ENCODE peak calls at places on chromosome 14, in four cellular contexts. V is GM20000, Z is AG20443, U is left ventricle myocardium superior. T is an unnamed sample.

GRCh38 chr14:101005447-101005846 is 101.9 kb upstream of the RTL1 start:
- DNase-seq in V (peak; percentile 8), Z (no peak), U (peak; percentile 55), T (no peak)

GRCh38 chr14:32967421-32967820 is 28.7 kb downstream of the NPAS3 start:
- DNase-seq in V (no peak), Z (no peak), U (no peak), T (no peak)

GRCh38 chr14:68172664-68173063 is 353.1 kb downstream of the RAD51B start:
- DNase-seq in V (peak; percentile 24), Z (no peak), U (no peak), T (no peak)

GRCh38 chr14:50667491-50668007 is 557 bp downstream of the SAV1 start:
- DNase-seq in V (peak; percentile 32), Z (no peak), U (no peak), T (peak; percentile 54)

GRCh38 chr14:61956517-61956916 is 194.3 kb downstream of the SNAPC1 start:
- DNase-seq in V (no peak), Z (no peak), U (no peak), T (no peak)

GRCh38 chr14:82403972-82404371 is 870.3 kb upstream of the SEL1L start:
- DNase-seq in V (no peak), Z (no peak), U (no peak), T (no peak)

GRCh38 chr14:55131782-55132181 is 2.7 kb downstream of the LGALS3 start:
- DNase-seq in V (no peak), Z (peak; percentile 51), U (no peak), T (peak; percentile 42)

GRCh38 chr14:96254696-96255095 is 1.3 kb upstream of the BDKRB1 start:
- DNase-seq in V (no peak), Z (no peak), U (no peak), T (no peak)

GRCh38 chr14:95296595-95297365 is 22.9 kb downstream of the CLMN start:
- DNase-seq in V (no peak), Z (no peak), U (no peak), T (no peak)

GRCh38 chr14:76484355-76484754 is 108.4 kb downstream of the ESRRB start:
- DNase-seq in V (no peak), Z (no peak), U (no peak), T (no peak)

GRCh38 chr14:55832122-55832911 is 252.3 kb downstream of the KTN1 start:
- DNase-seq in V (no peak), Z (no peak), U (no peak), T (peak; percentile 61)

GRCh38 chr14:61110683-61111082 is 129.6 kb downstream of the SLC38A6 start:
- DNase-seq in V (no peak), Z (no peak), U (no peak), T (no peak)

GRCh38 chr14:42224053-42224888 is 617.6 kb downstream of the LRFN5 start:
- DNase-seq in V (no peak), Z (peak; percentile 63), U (no peak), T (peak; percentile 66)

GRCh38 chr14:52900731-52901130 is 50.1 kb downstream of the FERMT2 start:
- DNase-seq in V (no peak), Z (no peak), U (no peak), T (no peak)

GRCh38 chr14:39240769-39241168 is 7.1 kb downstream of the MIA2 start:
- DNase-seq in V (no peak), Z (no peak), U (no peak), T (no peak)

GRCh38 chr14:99971929-99972747 is 93.1 kb upstream of the EVL start:
- DNase-seq in V (peak; percentile 53), Z (peak; percentile 36), U (peak; percentile 40), T (no peak)

GRCh38 chr14:66087231-66087630 is 398.9 kb upstream of the CCDC196 start:
- DNase-seq in V (no peak), Z (peak; percentile 71), U (no peak), T (no peak)

GRCh38 chr14:104382361-104383087 is 197.0 kb upstream of the C14orf180 start:
- DNase-seq in V (no peak), Z (no peak), U (no peak), T (no peak)

GRCh38 chr14:102050625-102051024 is 36.2 kb downstream of the HSP90AA1 start:
- DNase-seq in V (no peak), Z (peak; percentile 82), U (no peak), T (no peak)

GRCh38 chr14:74609721-74610120 is 2.3 kb downstream of the LTBP2 start:
- DNase-seq in V (no peak), Z (no peak), U (no peak), T (no peak)

GRCh38 chr14:33814010-33814409 is 136.9 kb downstream of the EGLN3 start:
- DNase-seq in V (no peak), Z (no peak), U (no peak), T (no peak)

GRCh38 chr14:21748869-21749303 is 75.3 kb upstream of the OR4E1 start:
- DNase-seq in V (peak; percentile 34), Z (peak; percentile 18), U (no peak), T (peak; percentile 44)

GRCh38 chr14:102097441-102098135 is 10.7 kb upstream of the HSP90AA1 start:
- DNase-seq in V (no peak), Z (no peak), U (no peak), T (peak; percentile 84)

GRCh38 chr14:73173092-73173735 is 36.9 kb downstream of the PSEN1 start:
- DNase-seq in V (peak; percentile 41), Z (peak; percentile 34), U (no peak), T (no peak)

GRCh38 chr14:96176275-96176674 is 28.4 kb upstream of the BDKRB2 start:
- DNase-seq in V (no peak), Z (peak; percentile 77), U (no peak), T (no peak)

GRCh38 chr14:31727797-31728196 is 166.6 kb downstream of the NUBPL start:
- DNase-seq in V (no peak), Z (no peak), U (no peak), T (no peak)

GRCh38 chr14:53368714-53369191 is 215.6 kb upstream of the DDHD1 start:
- DNase-seq in V (no peak), Z (peak; percentile 44), U (no peak), T (no peak)

GRCh38 chr14:53217283-53217994 is 64.3 kb upstream of the DDHD1 start:
- DNase-seq in V (peak; percentile 80), Z (peak; percentile 83), U (peak; percentile 82), T (peak; percentile 86)

GRCh38 chr14:65001758-65002157 is 15.1 kb downstream of the FNTB start:
- DNase-seq in V (no peak), Z (no peak), U (no peak), T (no peak)

GRCh38 chr14:98578204-98578603 is 693.8 kb downstream of the BCL11B start:
- DNase-seq in V (no peak), Z (no peak), U (no peak), T (no peak)

GRCh38 chr14:49852351-49853157 is at the start of gene NEMF:
- DNase-seq in V (peak; percentile 71), Z (peak; percentile 90), U (peak; percentile 93), T (peak; percentile 86)

GRCh38 chr14:48936881-48937280 is 649.3 kb downstream of the RPS29 start:
- DNase-seq in V (no peak), Z (no peak), U (no peak), T (no peak)

GRCh38 chr14:22546722-22547071 is 42.3 kb downstream of the DAD1 start:
- DNase-seq in V (no peak), Z (no peak), U (no peak), T (no peak)

GRCh38 chr14:31059152-31059924 is 33.2 kb upstream of the STRN3 start:
- DNase-seq in V (no peak), Z (peak; percentile 64), U (peak; percentile 64), T (peak; percentile 57)

GRCh38 chr14:101077511-101078074 is 174.1 kb upstream of the RTL1 start:
- DNase-seq in V (no peak), Z (peak; percentile 30), U (no peak), T (no peak)

T was measured in Calu3.